ENCODE peak calls at places on chromosome 19, in ten cellular contexts. F is hepatocyte; Y is CD8-positive, alpha-beta T cell; Z is ascending aorta; T is thoracic aorta; D is breast epithelium; R is testis; M is SK-N-SH; U is lung; H is A673. E is an unnamed sample. For H3K9me3, the result is how much of the 10 kb centered on the place peaks cover.

GRCh38 chr19:8209111-8209964 is at the start of gene CERS4:
- DNase-seq in Y (peak), T (no peak), U (peak), F (peak), D (peak), R (peak), H (peak), Z (peak), M (peak), E (peak)

GRCh38 chr19:51938936-51939335 is 11.7 kb downstream of the ZNF613 start:
- DNase-seq in T (no peak), H (no peak), U (no peak), R (no peak), D (no peak), F (no peak), M (no peak), Z (no peak), Y (no peak), E (no peak)

GRCh38 chr19:40344422-40344821 is 3.8 kb downstream of the C19orf47 start:
- DNase-seq in D (no peak), F (no peak), Z (no peak), H (no peak), Y (no peak), T (no peak), U (no peak), R (no peak), M (no peak), E (no peak)

GRCh38 chr19:15248648-15249559 is 16.7 kb upstream of the EPHX3 start:
- DNase-seq in D (peak), R (peak), Z (peak), Y (no peak), M (no peak), H (no peak), T (peak), U (peak), F (peak), E (no peak)

GRCh38 chr19:48372904-48373303 is 8.7 kb downstream of the SYNGR4 start:
- DNase-seq in U (no peak), F (no peak), T (no peak), M (peak), D (no peak), H (peak), Y (no peak), Z (no peak), R (no peak), E (no peak)

GRCh38 chr19:33905937-33906577 is 109.4 kb downstream of the KCTD15 start:
- DNase-seq in T (no peak), M (peak), Y (no peak), F (peak), D (peak), H (no peak), R (peak), Z (peak), U (peak), E (no peak)

GRCh38 chr19:18781885-18782527 is 9.1 kb downstream of the COMP start:
- DNase-seq in T (no peak), F (no peak), D (no peak), Y (no peak), M (no peak), U (no peak), H (no peak), R (no peak), Z (no peak), E (no peak)

GRCh38 chr19:9485140-9485539 is 13.3 kb downstream of the ZNF560 start:
- DNase-seq in R (no peak), D (no peak), T (no peak), Y (no peak), F (no peak), Z (no peak), U (no peak), H (no peak), M (no peak), E (no peak)

GRCh38 chr19:13460045-13460444 is 46.2 kb downstream of the CACNA1A start:
- DNase-seq in R (no peak), M (no peak), T (no peak), F (no peak), Y (no peak), H (no peak), U (no peak), Z (no peak), D (no peak), E (no peak)

GRCh38 chr19:35717665-35718344 is at the start of gene KMT2B:
- DNase-seq in M (peak), Z (no peak), U (no peak), F (peak), Y (no peak), H (no peak), D (no peak), R (no peak), T (no peak), E (peak)

GRCh38 chr19:9848060-9848459 is 12.9 kb downstream of the PIN1 start:
- DNase-seq in R (no peak), M (peak), Z (no peak), Y (no peak), D (no peak), U (no peak), H (no peak), F (no peak), T (no peak), E (peak)

GRCh38 chr19:7920520-7921301 is 573 bp downstream of the SNAPC2 start:
- DNase-seq in T (peak), Z (peak), Y (peak), H (peak), F (peak), U (peak), M (peak), D (peak), R (peak), E (peak)

GRCh38 chr19:18100710-18101109 is 3.1 kb downstream of the MAST3 start:
- DNase-seq in Y (no peak), T (no peak), F (no peak), R (peak), H (no peak), M (no peak), Z (no peak), D (no peak), U (no peak), E (no peak)

GRCh38 chr19:34120846-34121639 is 51.3 kb upstream of the LSM14A start:
- DNase-seq in U (no peak), Z (no peak), T (no peak), F (peak), H (peak), M (peak), Y (peak), R (peak), D (no peak), E (peak)

GRCh38 chr19:29516358-29516725 is 9.5 kb upstream of the VSTM2B start:
- DNase-seq in D (no peak), M (no peak), Y (no peak), H (no peak), T (no peak), U (no peak), Z (no peak), F (no peak), R (no peak), E (no peak)

GRCh38 chr19:56348289-56348877 is 33.7 kb upstream of the ZSCAN5A start:
- DNase-seq in T (no peak), H (peak), Z (no peak), U (no peak), F (no peak), Y (no peak), R (no peak), D (no peak), M (peak), E (peak)

GRCh38 chr19:56508282-56508778 is 675 bp downstream of the ZNF471 start:
- DNase-seq in H (no peak), R (no peak), Z (no peak), F (no peak), T (no peak), M (no peak), D (no peak), U (no peak), Y (no peak), E (no peak)

GRCh38 chr19:47109541-47110375 is 3.8 kb downstream of the ZC3H4 start:
- DNase-seq in U (no peak), T (no peak), F (peak), H (peak), Z (no peak), Y (peak), M (no peak), D (no peak), R (no peak), E (no peak)

GRCh38 chr19:14248578-14249011 is 42.6 kb upstream of the ADGRL1 start:
- DNase-seq in D (peak), U (no peak), F (peak), Z (peak), H (peak), Y (peak), T (no peak), R (peak), M (peak), E (peak)

GRCh38 chr19:19274146-19274545 is 1.0 kb upstream of the TM6SF2 start:
- DNase-seq in M (peak), T (no peak), U (no peak), Z (no peak), D (no peak), F (peak), H (no peak), R (no peak), Y (no peak), E (no peak)

GRCh38 chr19:15563325-15563794 is 51.7 kb upstream of the CYP4F8 start:
- DNase-seq in D (no peak), T (no peak), Z (no peak), U (no peak), F (no peak), H (peak), R (peak), M (peak), Y (no peak), E (no peak)

GRCh38 chr19:4059931-4060620 is 6.6 kb downstream of the ZBTB7A start:
- DNase-seq in U (no peak), T (no peak), F (peak), M (no peak), R (peak), Y (peak), D (no peak), H (no peak), Z (no peak), E (no peak)

GRCh38 chr19:14782978-14783545 is 4.7 kb upstream of the ADGRE2 start:
- DNase-seq in M (no peak), H (no peak), T (no peak), F (no peak), R (peak), Z (no peak), Y (no peak), U (no peak), D (no peak), E (no peak)

GRCh38 chr19:49094505-49095482 is 9.5 kb downstream of the SNRNP70 start:
- DNase-seq in M (no peak), U (no peak), F (no peak), Z (no peak), T (no peak), R (peak), Y (no peak), H (no peak), D (no peak), E (no peak)

GRCh38 chr19:41990615-41991014 is 3.4 kb downstream of the ATP1A3 start:
- DNase-seq in U (no peak), H (no peak), T (no peak), F (no peak), Y (no peak), D (no peak), Z (no peak), M (no peak), R (no peak), E (no peak)

GRCh38 chr19:29526730-29527499 is 1.1 kb downstream of the VSTM2B start:
- DNase-seq in D (no peak), Z (no peak), F (no peak), R (no peak), Y (no peak), T (no peak), M (peak), U (no peak), H (peak), E (no peak)

GRCh38 chr19:21677696-21678418 is 89.5 kb downstream of the ZNF100 start:
- DNase-seq in T (no peak), Z (no peak), D (no peak), U (no peak), M (no peak), H (no peak), R (peak), F (no peak), Y (peak), E (no peak)

GRCh38 chr19:46958542-46958941 is 61.1 kb upstream of the NPAS1 start:
- DNase-seq in H (no peak), R (no peak), F (no peak), T (no peak), Z (no peak), M (peak), Y (no peak), D (no peak), U (no peak), E (no peak)

GRCh38 chr19:29510701-29511265 is 15.0 kb upstream of the VSTM2B start:
- DNase-seq in Y (no peak), Z (no peak), R (no peak), U (no peak), H (no peak), D (no peak), F (no peak), M (no peak), T (no peak), E (no peak)

GRCh38 chr19:40717880-40718773 is 1.2 kb downstream of the ITPKC start:
- DNase-seq in F (peak), U (peak), M (no peak), D (peak), Z (no peak), R (no peak), T (no peak), H (peak), Y (no peak), E (peak)

GRCh38 chr19:13350761-13351160 is 155.5 kb downstream of the CACNA1A start:
- DNase-seq in Y (no peak), H (peak), R (no peak), F (no peak), Z (no peak), U (no peak), D (no peak), T (no peak), M (no peak), E (no peak)

GRCh38 chr19:30255783-30256509 is 116.2 kb upstream of the ZNF536 start:
- DNase-seq in M (peak), T (no peak), U (no peak), Z (no peak), F (no peak), Y (no peak), R (no peak), H (no peak), D (no peak), E (no peak)

GRCh38 chr19:7917292-7918061 is 2.7 kb upstream of the SNAPC2 start:
- DNase-seq in Y (no peak), T (no peak), U (no peak), D (no peak), H (peak), R (peak), F (peak), M (peak), Z (no peak), E (peak)

GRCh38 chr19:46950526-46951235 is 69.0 kb upstream of the NPAS1 start:
- DNase-seq in D (no peak), U (no peak), T (no peak), R (no peak), F (no peak), M (no peak), Z (no peak), Y (no peak), H (no peak), E (no peak)

GRCh38 chr19:54325194-54325621 is 12.2 kb upstream of the LILRA5 start:
- DNase-seq in R (peak), U (no peak), F (peak), Z (no peak), D (no peak), T (no peak), H (peak), Y (peak), M (peak), E (no peak)

GRCh38 chr19:40006273-40006691 is 9.4 kb downstream of the ZNF546 start:
- DNase-seq in F (no peak), M (no peak), U (no peak), R (no peak), H (no peak), T (no peak), D (no peak), Y (no peak), Z (no peak), E (no peak)

GRCh38 chr19:13165091-13165997 is 15.1 kb downstream of the IER2 start:
- DNase-seq in Y (no peak), Z (no peak), U (no peak), R (no peak), T (no peak), F (peak), M (no peak), D (no peak), H (peak), E (no peak)

GRCh38 chr19:2424686-2425621 is 2.4 kb downstream of the TIMM13 start:
- DNase-seq in Z (peak), T (no peak), M (peak), H (peak), R (peak), F (peak), U (no peak), D (no peak), Y (no peak), E (no peak)

GRCh38 chr19:2428027-2428690 is 773 bp upstream of the TIMM13 start:
- DNase-seq in Z (no peak), Y (no peak), T (no peak), H (peak), D (peak), U (no peak), R (peak), M (peak), F (no peak), E (peak)

GRCh38 chr19:2427323-2428026 is at the start of gene TIMM13:
- DNase-seq in D (peak), H (peak), T (peak), Y (peak), M (peak), F (peak), R (peak), Z (peak), U (peak), E (peak)

GRCh38 chr19:2425622-2426581 is 1.5 kb downstream of the TIMM13 start:
- DNase-seq in D (no peak), M (no peak), U (no peak), F (no peak), H (no peak), Y (no peak), R (no peak), Z (no peak), T (no peak), E (no peak)

GRCh38 chr19:2426661-2427322 is 594 bp downstream of the TIMM13 start:
- DNase-seq in Z (no peak), H (peak), M (peak), F (peak), D (no peak), T (no peak), Y (peak), R (peak), U (no peak), E (peak)
- TF ChIP-seq CTCF in Z (no peak), H (peak), M (no peak), F (no peak), D (no peak), T (no peak), Y (no peak), R (no peak), U (no peak), E (no peak)

GRCh38 chr19:6058411-6059201 is 51.7 kb downstream of the RFX2 start:
- DNase-seq in D (peak), M (no peak), Z (peak), F (no peak), Y (no peak), H (no peak), T (no peak), R (peak), U (no peak), E (no peak)

GRCh38 chr19:6057651-6058365 is 52.5 kb downstream of the RFX2 start:
- DNase-seq in Z (no peak), M (no peak), F (no peak), H (no peak), Y (no peak), D (peak), T (no peak), R (peak), U (no peak), E (peak)

GRCh38 chr19:6055013-6055795 is 55.1 kb downstream of the RFX2 start:
- DNase-seq in D (no peak), F (no peak), H (no peak), Z (no peak), M (no peak), T (no peak), R (peak), Y (no peak), U (no peak), E (no peak)

GRCh38 chr19:6056801-6057650 is 53.3 kb downstream of the RFX2 start:
- DNase-seq in U (peak), F (peak), T (peak), D (peak), M (no peak), H (peak), Y (no peak), R (peak), Z (peak), E (no peak)

DNA sequence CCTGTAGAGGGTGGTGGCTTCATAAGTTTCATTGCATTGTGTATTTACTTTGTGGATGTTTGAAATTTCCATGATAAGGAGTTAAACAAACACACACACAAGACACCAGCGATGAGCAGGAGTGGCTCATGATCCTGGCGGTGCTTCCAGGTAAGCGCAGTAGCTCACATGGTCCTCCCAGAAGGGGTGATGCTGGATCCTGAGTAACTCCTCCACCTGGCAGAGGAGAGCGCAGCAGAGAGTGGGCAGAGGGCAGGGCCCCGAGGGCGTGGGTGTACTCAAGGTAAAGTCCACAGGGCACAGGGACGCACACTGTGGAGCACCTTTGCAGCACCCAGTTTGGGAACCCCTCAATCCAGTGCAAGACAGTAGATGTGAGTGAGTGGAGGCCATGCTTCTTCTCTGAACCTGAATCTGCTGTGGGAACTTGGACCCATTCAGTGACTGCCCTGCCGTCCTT is 54.0 kb downstream of the RFX2 start:
- DNase-seq in U (no peak), H (no peak), Y (no peak), F (peak), Z (peak), T (no peak), M (no peak), D (peak), R (no peak), E (no peak)
- H3K27ac ChIP-seq in U (peak), H (no peak), Y (no peak), F (peak), Z (peak), T (peak), M (peak), D (peak), R (peak), E (no peak)

GRCh38 chr19:16957855-16958254 is 68.8 kb downstream of the CPAMD8 start:
- DNase-seq in D (no peak), U (no peak), R (no peak), H (no peak), M (no peak), T (no peak), Y (no peak), Z (no peak), F (no peak), E (no peak)
- H3K9me3 ChIP-seq in D (under half), U (under half), R (under half), H (under half), M (under half), T (under half), Y (under half), Z (under half), F (under half), E (under half)

GRCh38 chr19:795691-796581 is 1.3 kb upstream of the PTBP1 start:
- DNase-seq in M (no peak), U (no peak), H (no peak), F (no peak), Z (no peak), Y (no peak), D (no peak), T (no peak), R (no peak), E (no peak)

GRCh38 chr19:796692-797527 is at the start of gene PTBP1:
- DNase-seq in R (peak), H (peak), M (peak), D (peak), F (peak), Z (peak), U (peak), T (peak), Y (peak), E (peak)

GRCh38 chr19:799076-799881 is 2.0 kb downstream of the PTBP1 start:
- DNase-seq in D (no peak), F (no peak), U (no peak), Z (no peak), M (peak), R (no peak), Y (no peak), T (no peak), H (peak), E (no peak)

GRCh38 chr19:798415-799075 is 1.3 kb downstream of the PTBP1 start:
- DNase-seq in Z (no peak), U (no peak), R (no peak), H (no peak), M (no peak), T (no peak), D (no peak), F (peak), Y (no peak), E (no peak)

DNA sequence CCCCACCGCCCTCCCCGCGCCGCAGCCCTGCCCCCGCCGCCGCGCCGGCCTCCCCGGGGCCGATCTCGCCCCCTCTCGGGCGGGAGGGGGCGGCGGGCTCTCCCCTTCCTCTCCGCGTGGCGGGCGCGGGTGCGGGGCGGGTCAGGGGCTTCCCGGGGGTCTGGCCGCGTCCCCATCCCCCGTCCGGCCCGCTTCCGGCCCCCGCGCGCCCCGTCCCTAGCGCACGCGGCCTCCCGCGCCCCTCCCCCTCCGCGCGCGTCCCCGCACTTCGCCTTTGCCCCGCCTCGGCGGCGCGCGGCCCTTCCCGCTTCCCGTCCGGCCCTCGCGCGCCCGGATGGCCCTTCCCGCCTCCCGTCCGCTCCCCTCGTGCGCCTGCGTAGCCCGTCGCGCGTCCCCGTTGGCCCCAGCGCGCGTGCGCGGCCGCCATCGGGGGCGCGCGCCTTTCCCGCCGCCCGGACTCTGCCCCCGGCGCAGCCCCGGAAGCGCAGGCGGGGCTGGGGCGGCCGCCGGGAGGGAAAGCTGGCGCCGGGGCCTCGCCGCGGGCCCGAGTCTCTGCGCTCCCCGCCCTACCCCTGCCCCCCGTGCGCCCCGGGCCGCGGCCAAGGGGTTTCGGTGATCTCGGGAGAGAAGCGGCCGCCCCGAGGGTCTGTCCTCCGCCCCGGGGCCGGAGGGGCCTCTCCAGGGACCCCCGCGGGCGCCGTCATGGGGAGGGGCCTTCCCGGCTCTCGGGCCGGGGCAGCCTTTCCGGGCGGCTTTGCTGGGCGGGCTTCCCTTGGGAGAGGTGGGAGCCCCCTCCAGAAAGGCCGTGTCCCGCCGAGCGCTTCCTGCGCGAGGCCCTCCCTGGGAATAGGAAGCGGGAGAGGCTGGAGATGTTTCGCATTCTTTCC is 519 bp downstream of the PTBP1 start:
- DNase-seq in T (peak), Y (peak), F (peak), H (peak), M (peak), U (peak), D (peak), R (peak), Z (peak), E (peak)
- TF ChIP-seq CTCF in T (no peak), Y (no peak), F (no peak), H (no peak), M (no peak), U (no peak), D (no peak), R (no peak), Z (no peak), E (no peak)